ENCODE peak calls at places on chromosomes 12 and 14, in four cellular contexts. One of them, this sample, is unnamed. For H3K79me2, the result is how much of the 10 kb centered on the place peaks cover.

GRCh38 chr12:81976661-81977060 is 217.5 kb upstream of the PPFIA2 start:
- DNase-seq in GM23248: no peak
- DNase-seq in SK-N-SH: no peak
- DNase-seq in hepatocyte: no peak
- DNase-seq in this sample: no peak

GRCh38 chr12:20616093-20616492 is 79.0 kb upstream of the SLCO1C1 start:
- DNase-seq in GM23248: no peak
- DNase-seq in SK-N-SH: no peak
- DNase-seq in hepatocyte: no peak
- DNase-seq in this sample: no peak

GRCh38 chr12:56487448-56488040 is 417 bp downstream of the GLS2 start:
- DNase-seq in GM23248: peak
- DNase-seq in SK-N-SH: no peak
- DNase-seq in hepatocyte: peak
- DNase-seq in this sample: peak

GRCh38 chr14:57464013-57464730 is 29.5 kb downstream of the CCDC198 start:
- DNase-seq in GM23248: no peak
- DNase-seq in SK-N-SH: no peak
- DNase-seq in hepatocyte: peak
- DNase-seq in this sample: no peak

GRCh38 chr14:48586099-48586498 is 910.7 kb upstream of the MDGA2 start:
- DNase-seq in GM23248: no peak
- DNase-seq in SK-N-SH: no peak
- DNase-seq in hepatocyte: no peak
- DNase-seq in this sample: no peak

GRCh38 chr14:53956427-53957201 is at the start of gene BMP4:
- DNase-seq in GM23248: peak
- DNase-seq in SK-N-SH: peak
- DNase-seq in hepatocyte: peak
- DNase-seq in this sample: no peak

GRCh38 chr12:20641127-20641526 is 54.0 kb upstream of the SLCO1C1 start:
- DNase-seq in GM23248: no peak
- DNase-seq in SK-N-SH: no peak
- DNase-seq in hepatocyte: no peak
- DNase-seq in this sample: no peak

GRCh38 chr14:75559451-75560187 is 18.8 kb upstream of the FLVCR2 start:
- DNase-seq in GM23248: peak
- DNase-seq in SK-N-SH: no peak
- DNase-seq in hepatocyte: peak
- DNase-seq in this sample: peak

GRCh38 chr14:106141242-106142220 is 615.1 kb downstream of the TMEM121 start:
- DNase-seq in GM23248: no peak
- DNase-seq in SK-N-SH: peak
- DNase-seq in hepatocyte: no peak
- DNase-seq in this sample: no peak

GRCh38 chr14:99899578-99900178 is 106.5 kb downstream of the EML1 start:
- DNase-seq in GM23248: peak
- DNase-seq in SK-N-SH: peak
- DNase-seq in hepatocyte: peak
- DNase-seq in this sample: peak

GRCh38 chr12:4416276-4416675 is 29.3 kb downstream of the FGF6 start:
- DNase-seq in GM23248: no peak
- DNase-seq in SK-N-SH: no peak
- DNase-seq in hepatocyte: no peak
- DNase-seq in this sample: no peak
- TF ChIP-seq EZH2phosphoT487 in GM23248: no peak
- TF ChIP-seq EZH2phosphoT487 in SK-N-SH: no peak
- TF ChIP-seq EZH2phosphoT487 in hepatocyte: no peak
- TF ChIP-seq EZH2phosphoT487 in this sample: no peak

GRCh38 chr12:46367351-46368029 is 5.1 kb downstream of the SLC38A2 start:
- DNase-seq in GM23248: no peak
- DNase-seq in SK-N-SH: no peak
- DNase-seq in hepatocyte: no peak
- DNase-seq in this sample: no peak
- H3K4me3 ChIP-seq in GM23248: peak
- H3K4me3 ChIP-seq in SK-N-SH: peak
- H3K4me3 ChIP-seq in hepatocyte: peak
- H3K4me3 ChIP-seq in this sample: no peak

GRCh38 chr12:15789215-15790171 is at the start of gene EPS8:
- DNase-seq in GM23248: peak
- DNase-seq in SK-N-SH: peak
- DNase-seq in hepatocyte: peak
- DNase-seq in this sample: peak
- H3K79me2 ChIP-seq in GM23248: half or more
- H3K79me2 ChIP-seq in SK-N-SH: under half
- H3K79me2 ChIP-seq in hepatocyte: under half
- H3K79me2 ChIP-seq in this sample: under half

DNA sequence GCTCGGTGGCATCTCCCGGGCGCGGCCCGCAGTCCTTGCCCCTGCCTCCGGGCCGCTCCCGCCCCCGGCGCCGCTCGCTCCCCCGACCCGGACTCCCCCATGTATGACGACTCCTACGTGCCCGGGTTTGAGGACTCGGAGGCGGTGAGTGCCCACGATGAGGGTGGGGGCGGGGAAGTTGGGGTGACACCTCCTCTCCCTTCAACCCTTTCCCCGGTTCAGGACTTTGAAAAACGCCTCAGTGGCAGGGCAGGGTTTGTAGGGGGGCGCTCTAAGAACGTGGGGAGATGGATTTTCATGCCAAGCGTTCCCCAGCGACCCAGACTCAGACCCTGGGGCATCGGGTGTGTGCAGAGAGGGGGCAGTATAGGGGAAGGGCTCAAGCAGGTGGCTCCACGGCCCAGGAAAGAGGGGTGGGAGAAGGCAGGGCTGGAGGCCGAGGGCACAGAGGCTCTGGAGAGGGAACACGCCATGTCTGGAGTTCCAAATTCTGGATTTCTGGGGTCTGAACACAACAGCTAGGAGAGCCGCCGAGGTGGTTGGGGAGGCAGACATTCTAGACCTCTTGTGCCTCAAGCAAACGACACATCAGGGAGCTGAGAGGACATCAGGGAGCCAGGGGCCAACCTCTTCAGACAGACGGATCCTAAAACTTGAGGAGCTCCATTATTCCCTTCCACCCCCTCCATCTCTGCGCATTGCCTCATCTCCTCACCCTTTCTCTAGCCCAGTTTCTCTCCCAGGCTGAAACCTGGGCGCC is 715 bp downstream of the CACNB3 start:
- DNase-seq in GM23248: peak
- DNase-seq in SK-N-SH: no peak
- DNase-seq in hepatocyte: peak
- DNase-seq in this sample: peak
- TF ChIP-seq EZH2phosphoT487 in GM23248: no peak
- TF ChIP-seq EZH2phosphoT487 in SK-N-SH: no peak
- TF ChIP-seq EZH2phosphoT487 in hepatocyte: no peak
- TF ChIP-seq EZH2phosphoT487 in this sample: no peak

GRCh38 chr14:91326514-91326832 is 82.0 kb upstream of the GPR68 start:
- DNase-seq in GM23248: no peak
- DNase-seq in SK-N-SH: no peak
- DNase-seq in hepatocyte: no peak
- DNase-seq in this sample: no peak
- H3K4me3 ChIP-seq in GM23248: no peak
- H3K4me3 ChIP-seq in SK-N-SH: no peak
- H3K4me3 ChIP-seq in hepatocyte: no peak
- H3K4me3 ChIP-seq in this sample: no peak

This sample was measured in MM.1S.